ENCODE peak calls at places on chromosomes 1 and 21, in nine cellular contexts. M is psoas muscle; L is fibroblast of gingiva; D is T-helper 2 cell; S is stimulated activated CD4-positive, alpha-beta T cell treated with anti-CD3 and anti-CD28 coated beads, Interleukin-1b, Interleukin-23, amount 100 ng/mL, for 24 hours; V is ELR; C is omental fat pad; A is posterior cingulate gyrus; J is NCI-H1417. H is an unnamed sample.

GRCh38 chr1:48206371-48206770 is 16.1 kb upstream of the SLC5A9 start:
- DNase-seq in S (no peak), D (no peak), J (peak), M (no peak), L (no peak), C (no peak), V (no peak), A (no peak), H (no peak)

GRCh38 chr1:12754738-12755137 is 8.7 kb downstream of the CFAP107 start:
- DNase-seq in D (no peak), V (no peak), C (no peak), J (no peak), M (no peak), L (no peak), A (no peak), S (no peak), H (no peak)

GRCh38 chr1:10556430-10557005 is 81.8 kb downstream of the PEX14 start:
- DNase-seq in D (no peak), L (no peak), J (peak), A (no peak), S (no peak), C (no peak), M (no peak), V (no peak), H (no peak)

GRCh38 chr1:84078108-84078823 is 65.8 kb upstream of the PRKACB start:
- DNase-seq in C (no peak), A (peak), V (peak), L (peak), J (peak), D (no peak), S (no peak), M (no peak), H (no peak)

GRCh38 chr1:40948741-40949528 is 30.6 kb upstream of the CTPS1 start:
- DNase-seq in V (peak), S (peak), A (no peak), D (peak), J (peak), M (no peak), C (peak), L (peak), H (no peak)

GRCh38 chr1:13535227-13535626 is 21.4 kb upstream of the LRRC38 start:
- DNase-seq in J (no peak), C (no peak), M (peak), V (no peak), A (peak), S (no peak), L (no peak), D (no peak), H (no peak)

GRCh38 chr1:94962745-94963265 is 35.9 kb upstream of the CNN3 start:
- DNase-seq in V (peak), S (no peak), D (no peak), L (peak), J (no peak), M (no peak), C (no peak), A (peak), H (no peak)

GRCh38 chr1:187790724-187791123 is 962.0 kb downstream of the PLA2G4A start:
- DNase-seq in C (no peak), S (no peak), A (no peak), M (no peak), V (no peak), L (no peak), D (no peak), J (no peak), H (no peak)

GRCh38 chr1:42978317-42979036 is 19.8 kb upstream of the SLC2A1 start:
- DNase-seq in D (no peak), A (no peak), V (peak), L (no peak), J (no peak), M (no peak), S (no peak), C (no peak), H (no peak)

GRCh38 chr21:30126575-30126974 is 40.0 kb downstream of the CLDN17 start:
- DNase-seq in M (no peak), L (no peak), D (no peak), V (no peak), A (no peak), C (no peak), J (no peak), S (no peak), H (no peak)

GRCh38 chr21:39319251-39319756 is 5.9 kb upstream of the BRWD1 start:
- DNase-seq in M (peak), S (no peak), L (peak), D (no peak), J (no peak), C (no peak), A (no peak), V (no peak), H (no peak)

GRCh38 chr21:36186506-36187399 is 30.1 kb downstream of the DOP1B start:
- DNase-seq in C (no peak), M (no peak), S (no peak), L (no peak), D (no peak), J (no peak), A (peak), V (no peak), H (no peak)

GRCh38 chr1:114729782-114730181 is 13.2 kb upstream of the NRAS start:
- DNase-seq in M (no peak), V (no peak), D (no peak), C (no peak), A (no peak), S (no peak), J (no peak), L (peak), H (no peak)

GRCh38 chr1:109113787-109114568 is at the start of gene ELAPOR1:
- DNase-seq in J (peak), L (no peak), M (peak), D (peak), C (no peak), V (peak), A (peak), S (peak), H (no peak)

GRCh38 chr21:33133912-33134311 is 64.0 kb downstream of the OLIG1 start:
- DNase-seq in J (peak), S (no peak), L (no peak), D (no peak), V (no peak), A (no peak), C (no peak), M (no peak), H (no peak)